ENCODE peak calls at places on chromosomes 4 and X, in five cellular contexts. E is HepG2, L is GM12865, V is lower leg skin, A is MM.1S. I is an unnamed sample.

GRCh38 chr4:117898496-117898895 is 135.8 kb upstream of the NDST3 start:
- DNase-seq in E (no peak), L (no peak), V (no peak), A (no peak), I (no peak)

GRCh38 chr4:126238010-126238409 is 923.3 kb downstream of the FAT4 start:
- DNase-seq in E (no peak), L (no peak), V (no peak), A (no peak), I (no peak)

GRCh38 chrX:10006770-10007169 is 39.6 kb downstream of the CLDN34 start:
- DNase-seq in E (no peak), L (no peak), V (peak), A (no peak), I (no peak)

GRCh38 chr4:150302553-150302952 is 224.3 kb downstream of the DCLK2 start:
- DNase-seq in E (peak), L (no peak), V (no peak), A (no peak), I (no peak)

GRCh38 chr4:184471872-184472539 is 2.3 kb downstream of the IRF2 start:
- DNase-seq in E (no peak), L (peak), V (no peak), A (peak), I (peak)

GRCh38 chr4:3123201-3123671 is 48.8 kb downstream of the HTT start:
- DNase-seq in E (no peak), L (no peak), V (no peak), A (no peak), I (no peak)

GRCh38 chr4:48698029-48698901 is 81.8 kb downstream of the FRYL start:
- DNase-seq in E (peak), L (no peak), V (peak), A (no peak), I (no peak)

GRCh38 chrX:54920610-54921426 is at the start of gene TRO:
- DNase-seq in E (no peak), L (no peak), V (no peak), A (no peak), I (no peak)

GRCh38 chrX:3461824-3462508 is 115.5 kb upstream of the MXRA5 start:
- DNase-seq in E (no peak), L (peak), V (no peak), A (peak), I (no peak)

GRCh38 chr4:156654410-156654809 is 317.2 kb downstream of the PDGFC start:
- DNase-seq in E (peak), L (no peak), V (no peak), A (no peak), I (no peak)

GRCh38 chr4:7876096-7876993 is 63.3 kb downstream of the AFAP1 start:
- DNase-seq in E (peak), L (peak), V (no peak), A (no peak), I (no peak)

GRCh38 chr4:39118034-39118658 is 56.1 kb downstream of the KLHL5 start:
- DNase-seq in E (peak), L (no peak), V (no peak), A (peak), I (no peak)

GRCh38 chrX:1824855-1825254 is 210.0 kb downstream of the ASMT start:
- DNase-seq in E (no peak), L (no peak), V (peak), A (no peak), I (no peak)

GRCh38 chrX:48864210-48864609 is 28.8 kb upstream of the PCSK1N start:
- DNase-seq in E (peak), L (no peak), V (peak), A (no peak), I (no peak)

GRCh38 chr4:124277691-124278090 is 434.8 kb downstream of the ANKRD50 start:
- DNase-seq in E (no peak), L (no peak), V (no peak), A (no peak), I (no peak)

GRCh38 chr4:121656269-121656641 is 40.5 kb downstream of the ANXA5 start:
- DNase-seq in E (peak), L (peak), V (no peak), A (peak), I (peak)

GRCh38 chrX:12007881-12008280 is 130.4 kb upstream of the FRMPD4 start:
- DNase-seq in E (no peak), L (peak), V (no peak), A (no peak), I (no peak)

GRCh38 chrX:103372886-103373285 is 3.5 kb upstream of the BEX3 start:
- DNase-seq in E (no peak), L (no peak), V (no peak), A (no peak), I (no peak)

GRCh38 chr4:110484767-110485166 is 8.8 kb downstream of the ENPEP start:
- DNase-seq in E (no peak), L (peak), V (no peak), A (no peak), I (no peak)

GRCh38 chrX:103175944-103176753 is 38.8 kb upstream of the BEX4 start:
- DNase-seq in E (peak), L (peak), V (peak), A (peak), I (peak)

GRCh38 chrX:10608099-10608498 is 12.3 kb downstream of the MID1 start:
- DNase-seq in E (no peak), L (no peak), V (no peak), A (no peak), I (no peak)

GRCh38 chrX:112851806-112852205 is 11.2 kb upstream of the AMOT start:
- DNase-seq in E (no peak), L (peak), V (no peak), A (peak), I (peak)

GRCh38 chr4:30720021-30720655 is at the start of gene PCDH7:
- DNase-seq in E (no peak), L (no peak), V (no peak), A (no peak), I (peak)

GRCh38 chr4:9808077-9808476 is 26.6 kb downstream of the DRD5 start:
- DNase-seq in E (no peak), L (peak), V (no peak), A (no peak), I (no peak)

GRCh38 chrX:96715412-96715940 is 30.8 kb downstream of the DIAPH2 start:
- DNase-seq in E (no peak), L (no peak), V (no peak), A (no peak), I (no peak)

GRCh38 chr4:26290276-26290675 is 30.5 kb upstream of the RBPJ start:
- DNase-seq in E (no peak), L (no peak), V (no peak), A (no peak), I (no peak)

GRCh38 chrX:108312938-108313337 is 125.3 kb downstream of the COL4A6 start:
- DNase-seq in E (no peak), L (no peak), V (peak), A (no peak), I (no peak)

GRCh38 chrX:41259516-41259915 is 74.4 kb upstream of the DDX3X start:
- DNase-seq in E (peak), L (no peak), V (no peak), A (no peak), I (no peak)

GRCh38 chrX:132171478-132171877 is 43.7 kb upstream of the FRMD7 start:
- DNase-seq in E (peak), L (peak), V (no peak), A (no peak), I (no peak)

GRCh38 chrX:100654256-100654655 is 10.3 kb downstream of the SRPX2 start:
- DNase-seq in E (no peak), L (no peak), V (no peak), A (peak), I (no peak)

GRCh38 chrX:150293311-150294013 is 69.7 kb upstream of the MAMLD1 start:
- DNase-seq in E (no peak), L (no peak), V (no peak), A (no peak), I (no peak)

GRCh38 chrX:102637561-102637960 is 13.7 kb upstream of the GPRASP1 start:
- DNase-seq in E (no peak), L (no peak), V (no peak), A (no peak), I (no peak)

GRCh38 chrX:154531626-154532025 is 15.0 kb downstream of the G6PD start:
- DNase-seq in E (no peak), L (no peak), V (no peak), A (no peak), I (no peak)

GRCh38 chr4:102501176-102501634 is at the start of gene NFKB1:
- DNase-seq in E (peak), L (peak), V (peak), A (peak), I (peak)

GRCh38 chrX:47643926-47644325 is 6.4 kb downstream of the ELK1 start:
- DNase-seq in E (no peak), L (no peak), V (no peak), A (peak), I (no peak)
- TF ChIP-seq CTCF in E (peak), L (peak), V (no peak), A (peak), I (peak)

DNA sequence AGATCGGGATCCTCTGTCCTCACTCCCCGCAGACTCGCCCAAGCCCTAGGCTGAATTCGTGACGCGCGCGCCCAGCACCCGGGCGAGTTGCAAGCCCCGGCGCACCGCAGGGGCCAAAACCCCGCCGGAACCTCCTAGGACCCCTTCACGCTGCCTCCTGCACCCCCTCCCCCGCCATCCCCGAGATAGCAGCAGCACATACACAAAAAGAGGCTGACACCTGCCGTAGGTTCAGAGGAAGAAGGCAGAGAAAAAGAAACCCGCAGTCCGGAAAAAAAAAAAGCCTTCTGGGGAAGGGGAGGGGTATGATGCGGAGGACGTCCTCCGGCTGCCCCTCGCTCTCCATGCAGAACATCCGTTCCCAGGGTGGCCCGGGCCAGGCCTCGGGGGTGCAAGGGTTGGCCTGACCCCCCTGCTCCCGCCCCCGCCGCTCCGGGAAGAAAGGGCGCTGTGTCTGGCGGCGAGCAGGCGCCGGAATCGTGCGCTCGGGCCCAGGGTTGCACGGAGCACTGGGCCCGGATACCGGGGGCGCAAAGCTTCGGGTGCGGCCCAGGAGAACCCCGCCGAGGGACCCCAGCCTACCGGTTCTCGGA is 2.5 kb downstream of the NLGN4X start:
- DNase-seq in E (no peak), L (no peak), V (no peak), A (peak), I (peak)
- TF ChIP-seq CTCF in E (no peak), L (no peak), V (no peak), A (no peak), I (no peak)

DNA sequence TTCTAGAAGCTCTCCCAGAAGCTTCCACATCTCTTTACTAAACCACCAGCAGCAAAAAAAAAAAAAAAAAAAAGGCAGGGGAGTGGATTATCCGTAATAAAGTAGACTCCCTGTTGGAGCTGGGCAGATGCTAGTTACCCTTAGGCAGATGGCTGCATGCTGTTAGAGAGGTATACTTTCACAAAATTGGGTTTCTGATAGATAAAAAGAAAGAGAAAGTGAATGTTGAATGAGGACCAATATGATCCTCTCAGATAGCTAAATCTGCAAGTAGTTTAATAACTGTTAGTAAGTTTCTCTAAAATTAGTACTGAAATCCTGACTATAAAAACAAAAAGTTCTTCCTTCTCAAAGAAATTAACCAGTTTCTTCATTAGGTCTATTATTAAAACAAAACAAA is 195.4 kb downstream of the ANAPC10 start:
- DNase-seq in E (no peak), L (peak), V (no peak), A (no peak), I (no peak)
- TF ChIP-seq CTCF in E (no peak), L (no peak), V (no peak), A (no peak), I (no peak)

GRCh38 chrX:119194631-119195030 is 41.5 kb upstream of the PGRMC1 start:
- DNase-seq in E (no peak), L (no peak), V (no peak), A (no peak), I (no peak)
- TF ChIP-seq CTCF in E (peak), L (no peak), V (no peak), A (no peak), I (no peak)

GRCh38 chrX:114962209-114962608 is 55.2 kb downstream of the IL13RA2 start:
- DNase-seq in E (no peak), L (no peak), V (no peak), A (no peak), I (no peak)

GRCh38 chrX:114964374-114964773 is 53.0 kb downstream of the IL13RA2 start:
- DNase-seq in E (no peak), L (no peak), V (no peak), A (no peak), I (no peak)

GRCh38 chrX:114959729-114960128 is 57.7 kb downstream of the IL13RA2 start:
- DNase-seq in E (no peak), L (no peak), V (no peak), A (peak), I (peak)
- TF ChIP-seq CTCF in E (no peak), L (no peak), V (no peak), A (peak), I (peak)

DNA sequence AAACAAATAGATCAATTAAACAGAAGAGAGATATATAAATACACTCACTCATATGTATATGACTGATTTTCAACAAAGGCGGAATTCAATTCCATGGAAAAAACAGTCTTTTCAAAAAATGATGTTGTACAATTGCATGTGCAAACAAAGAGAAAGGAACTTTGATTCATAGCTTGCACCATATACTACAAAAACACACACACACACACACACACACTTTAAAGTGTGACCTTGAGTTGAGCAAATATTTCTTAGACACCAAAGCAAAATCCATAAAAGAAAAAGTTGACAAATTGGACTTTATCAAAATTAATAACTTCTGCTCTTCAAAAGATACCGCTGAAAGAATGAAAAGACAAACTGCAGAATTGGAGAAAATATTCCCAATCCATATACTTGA is 168.8 kb downstream of the EVC2 start:
- DNase-seq in E (peak), L (no peak), V (no peak), A (no peak), I (no peak)
- TF ChIP-seq CTCF in E (no peak), L (no peak), V (no peak), A (no peak), I (no peak)

GRCh38 chrX:78886550-78886949 is 58.6 kb upstream of the P2RY10 start:
- DNase-seq in E (no peak), L (peak), V (no peak), A (peak), I (peak)
- TF ChIP-seq CTCF in E (peak), L (no peak), V (no peak), A (peak), I (peak)

GRCh38 chr4:176868676-176869075 is 76.0 kb upstream of the VEGFC start:
- DNase-seq in E (no peak), L (no peak), V (no peak), A (peak), I (no peak)
- TF ChIP-seq CTCF in E (no peak), L (no peak), V (no peak), A (no peak), I (no peak)

I was measured in GM13976.